ENCODE peak calls at places on chromosomes 1 and 21, in nine cellular contexts. F is epithelial cell of esophagus; U is fibroblast of lung; J is CD4-positive, alpha-beta memory T cell; R is lower lobe of right lung; N is CD8-positive, alpha-beta memory T cell; B is AG10803; I is HAP-1; Q is CD8-positive, alpha-beta T cell. O is an unnamed sample.

GRCh38 chr1:195897072-195897471 is 711.2 kb downstream of the KCNT2 start:
- DNase-seq in I (no peak), B (no peak), J (no peak), N (no peak), F (peak; percentile 20), U (no peak), R (no peak), Q (no peak), O (no peak)

GRCh38 chr21:43972850-43973633 is 39.1 kb upstream of the TRAPPC10 start:
- DNase-seq in I (no peak), U (no peak), Q (no peak), J (no peak), R (no peak), F (no peak), N (no peak), B (no peak), O (no peak)

GRCh38 chr1:214085325-214085724 is 97.6 kb downstream of the PROX1 start:
- DNase-seq in N (no peak), F (no peak), U (no peak), I (no peak), J (no peak), B (no peak), Q (no peak), R (no peak), O (no peak)

GRCh38 chr1:116794804-116795481 is 40.7 kb downstream of the CD2 start:
- DNase-seq in R (no peak), F (no peak), Q (no peak), B (no peak), U (no peak), J (no peak), N (no peak), I (no peak), O (no peak)

GRCh38 chr1:241706967-241707366 is 54.9 kb downstream of the WDR64 start:
- DNase-seq in B (peak; percentile 71), Q (peak; percentile 22), U (peak; percentile 53), J (peak; percentile 29), I (no peak), R (no peak), F (peak; percentile 97), N (peak; percentile 67), O (no peak)

GRCh38 chr1:29426701-29427279 is 190.5 kb downstream of the PTPRU start:
- DNase-seq in F (no peak), B (no peak), N (no peak), J (no peak), Q (no peak), R (no peak), I (no peak), U (no peak), O (no peak)

GRCh38 chr1:206921772-206922265 is at the start of gene FCMR:
- DNase-seq in Q (peak; percentile 53), I (no peak), J (peak; percentile 76), N (peak; percentile 68), B (no peak), R (no peak), F (peak; percentile 32), U (no peak), O (no peak)

GRCh38 chr1:54886724-54887664 is at the start of gene DHCR24:
- DNase-seq in I (peak; percentile 85), Q (peak; percentile 47), F (peak; percentile 91), B (peak; percentile 75), N (peak; percentile 55), R (peak; percentile 91), J (peak; percentile 69), U (peak; percentile 81), O (no peak)

GRCh38 chr1:220001095-220001501 is 45.2 kb downstream of the EPRS1 start:
- DNase-seq in Q (no peak), I (no peak), J (no peak), F (no peak), R (no peak), B (no peak), N (no peak), U (peak; percentile 59), O (no peak)

GRCh38 chr1:147292635-147293251 is 50.3 kb downstream of the CHD1L start:
- DNase-seq in Q (no peak), N (no peak), R (no peak), J (no peak), U (peak; percentile 98), I (no peak), B (peak; percentile 94), F (peak; percentile 76), O (no peak)

GRCh38 chr1:27394282-27394658 is 1.8 kb downstream of the GPR3 start:
- DNase-seq in U (no peak), I (no peak), B (no peak), Q (no peak), N (no peak), J (no peak), F (no peak), R (no peak), O (no peak)

GRCh38 chr1:59186656-59187055 is 110.2 kb upstream of the FGGY start:
- DNase-seq in R (no peak), F (peak; percentile 25), B (peak; percentile 74), J (no peak), U (peak; percentile 50), I (no peak), N (no peak), Q (no peak), O (no peak)

GRCh38 chr1:39082811-39083576 is 56.8 kb downstream of the NDUFS5 start:
- DNase-seq in F (no peak), N (no peak), U (no peak), J (no peak), I (no peak), R (no peak), Q (no peak), B (no peak), O (no peak)

GRCh38 chr1:39082140-39082799 is 56.1 kb downstream of the NDUFS5 start:
- DNase-seq in N (no peak), J (no peak), B (no peak), R (no peak), Q (no peak), F (no peak), I (no peak), U (no peak), O (no peak)

GRCh38 chr1:39080884-39081265 is 54.7 kb downstream of the NDUFS5 start:
- DNase-seq in I (no peak), Q (no peak), F (no peak), R (no peak), U (no peak), N (no peak), B (no peak), J (no peak), O (no peak)

GRCh38 chr1:39081266-39082139 is 55.4 kb downstream of the NDUFS5 start:
- DNase-seq in N (no peak), I (no peak), F (peak; percentile 39), U (peak; percentile 13), J (peak; percentile 11), R (peak; percentile 54), B (no peak), Q (no peak), O (no peak)

GRCh38 chr1:39080269-39080826 is 54.2 kb downstream of the NDUFS5 start:
- DNase-seq in U (no peak), N (no peak), I (no peak), F (no peak), R (no peak), Q (no peak), J (no peak), B (no peak), O (no peak)
- H3K4me3 ChIP-seq in U (peak overlapping the region; percentile 61), N (no peak overlapping the region), I (no peak overlapping the region), F (no peak overlapping the region), R (peak overlapping the region; percentile 55), Q (no peak overlapping the region), J (no peak overlapping the region), B (peak overlapping the region; percentile 48), O (no peak overlapping the region)

GRCh38 chr1:65812065-65812464 is 19.4 kb downstream of the PDE4B start:
- DNase-seq in J (no peak), F (peak; percentile 57), U (peak; percentile 92), R (no peak), Q (no peak), I (no peak), N (no peak), B (peak; percentile 86), O (no peak)
- H3K4me3 ChIP-seq in J (no peak overlapping the region), F (no peak overlapping the region), U (peak overlapping the region; percentile 43), R (no peak overlapping the region), Q (no peak overlapping the region), I (no peak overlapping the region), N (no peak overlapping the region), B (peak overlapping the region; percentile 38), O (no peak overlapping the region)

GRCh38 chr21:41924355-41924754 is 29.5 kb downstream of the C2CD2 start:
- DNase-seq in N (no peak), U (peak; percentile 57), I (no peak), B (peak; percentile 33), R (no peak), J (no peak), Q (no peak), F (no peak), O (no peak)
- H3K4me3 ChIP-seq in N (no peak overlapping the region), U (peak overlapping the region; percentile 23), I (no peak overlapping the region), B (no peak overlapping the region), R (peak overlapping the region; percentile 8), J (no peak overlapping the region), Q (no peak overlapping the region), F (no peak overlapping the region), O (no peak overlapping the region)

GRCh38 chr1:21340230-21340564 is 49.9 kb upstream of the ECE1 start:
- DNase-seq in R (peak; percentile 67), B (no peak), F (peak; percentile 34), N (no peak), U (no peak), J (no peak), Q (no peak), I (no peak), O (no peak)

GRCh38 chr1:21337459-21337930 is 47.2 kb upstream of the ECE1 start:
- DNase-seq in B (no peak), N (no peak), J (no peak), Q (no peak), F (no peak), U (no peak), I (no peak), R (no peak), O (no peak)

GRCh38 chr1:21339402-21340229 is 49.4 kb upstream of the ECE1 start:
- DNase-seq in B (no peak), U (no peak), Q (no peak), F (no peak), R (no peak), N (no peak), J (no peak), I (no peak), O (no peak)

GRCh38 chr1:21337931-21338567 is 47.8 kb upstream of the ECE1 start:
- DNase-seq in J (no peak), N (no peak), R (peak; percentile 88), Q (no peak), B (peak; percentile 80), I (no peak), F (no peak), U (peak; percentile 76), O (no peak)

DNA sequence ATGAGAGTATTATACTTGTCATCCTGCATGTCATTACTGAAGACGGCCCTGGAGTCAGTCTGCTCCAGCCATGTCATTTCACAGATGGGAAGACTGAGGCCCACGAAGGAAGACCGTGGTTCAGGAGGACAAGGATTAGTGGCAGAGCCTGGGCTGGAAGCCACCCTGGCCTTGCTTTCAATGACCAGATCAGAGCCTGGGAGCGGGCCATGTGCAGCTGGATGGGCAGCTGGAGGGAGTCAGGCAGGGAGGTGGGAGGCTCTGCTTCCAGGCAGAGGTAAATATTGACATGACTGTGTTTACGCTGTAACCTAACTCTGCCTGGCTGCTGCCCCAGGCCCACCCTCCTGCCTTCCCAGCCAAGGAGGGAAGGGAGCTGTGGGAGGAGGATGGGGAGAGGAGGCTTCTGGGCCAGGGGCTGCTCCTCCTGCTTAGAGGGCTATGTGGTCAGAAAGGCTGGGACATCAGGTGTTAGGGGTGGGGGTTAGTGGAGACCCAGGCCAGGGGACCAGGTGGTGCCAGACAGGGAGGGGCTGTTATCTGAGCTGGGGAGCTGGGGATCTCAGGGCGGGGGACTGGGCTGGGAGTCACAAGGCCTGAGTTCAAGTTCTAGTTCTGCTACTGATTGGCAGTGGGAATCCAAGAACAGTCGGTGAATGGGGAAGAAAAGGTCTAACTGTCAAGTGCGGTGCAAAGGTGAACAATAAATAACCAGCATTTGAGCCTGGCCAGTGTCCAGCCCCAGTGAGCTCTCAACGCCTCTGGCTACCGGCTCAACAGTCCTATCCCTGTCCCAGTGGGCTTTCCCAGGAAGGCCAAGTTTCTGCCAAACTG is 48.5 kb upstream of the ECE1 start:
- DNase-seq in N (no peak), I (no peak), R (peak; percentile 67), U (no peak), Q (no peak), B (no peak), J (no peak), F (no peak), O (peak; percentile 80)
- H3K4me3 ChIP-seq in N (no peak overlapping the region), I (no peak overlapping the region), R (no peak overlapping the region), U (no peak overlapping the region), Q (no peak overlapping the region), B (no peak overlapping the region), J (no peak overlapping the region), F (no peak overlapping the region), O (no peak overlapping the region)